ENCODE peak calls at places on chromosomes 4 and X, in six cellular contexts. T is effector memory CD4-positive, alpha-beta T cell; J is psoas muscle; B is mesendoderm; L is esophagus squamous epithelium; O is HepG2. M is an unnamed sample.

GRCh38 chr4:27148211-27148895 is 287.7 kb downstream of the STIM2 start:
- DNase-seq in T (no peak), B (no peak), J (no peak), L (no peak), O (no peak), M (no peak)

GRCh38 chr4:152643153-152644035 is 36.4 kb downstream of the TMEM154 start:
- DNase-seq in T (no peak), L (no peak), J (no peak), O (no peak), B (no peak), M (no peak)

GRCh38 chr4:187436251-187436650 is 559.3 kb upstream of the ZFP42 start:
- DNase-seq in L (no peak), T (no peak), O (no peak), B (no peak), J (no peak), M (no peak)

GRCh38 chr4:142160509-142160908 is 524.1 kb downstream of the IL15 start:
- DNase-seq in O (no peak), T (no peak), B (no peak), J (no peak), L (no peak), M (no peak)

GRCh38 chr4:88341227-88342192 is 37.1 kb upstream of the HERC6 start:
- DNase-seq in T (no peak), B (no peak), O (peak), J (no peak), L (no peak), M (no peak)

GRCh38 chrX:39016551-39016950 is 215.3 kb downstream of the MID1IP1 start:
- DNase-seq in L (no peak), T (no peak), J (no peak), O (no peak), B (no peak), M (no peak)

GRCh38 chrX:9396930-9397329 is 67.9 kb upstream of the TBL1X start:
- DNase-seq in O (peak), T (no peak), J (no peak), L (no peak), B (no peak), M (no peak)

GRCh38 chrX:82589410-82589809 is 918.7 kb upstream of the POU3F4 start:
- DNase-seq in B (no peak), O (no peak), L (no peak), T (no peak), J (no peak), M (no peak)

GRCh38 chr4:48804584-48805301 is 24.7 kb upstream of the FRYL start:
- DNase-seq in B (no peak), O (peak), T (no peak), J (no peak), L (no peak), M (peak)

DNA sequence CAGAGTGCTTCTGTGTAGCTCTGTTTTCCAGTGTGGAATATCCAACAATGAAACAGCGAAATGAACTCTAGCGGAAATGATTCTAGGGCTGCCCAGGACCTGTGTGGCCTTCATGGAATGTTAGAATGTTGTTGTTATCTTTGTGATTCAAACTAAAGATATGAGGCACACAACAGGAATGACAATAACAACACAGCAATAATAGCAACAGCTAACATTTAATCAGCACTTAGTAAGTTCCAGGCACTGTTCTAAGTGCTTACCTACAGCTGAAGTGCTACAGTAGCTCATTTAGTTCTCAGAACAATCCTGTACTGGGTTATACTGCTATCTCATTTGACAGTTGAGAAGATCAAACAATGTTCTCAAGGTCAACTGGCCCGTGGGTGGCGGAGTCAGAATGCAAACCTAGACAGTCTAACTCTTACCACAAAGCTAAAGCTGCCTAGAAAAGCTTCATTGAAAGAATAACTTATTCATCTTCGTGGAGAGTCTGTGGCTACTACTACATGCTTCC is 63.7 kb downstream of the MAML3 start:
- DNase-seq in T (no peak), L (no peak), J (no peak), O (peak), B (peak), M (no peak)
- H3K27ac ChIP-seq in T (no peak), L (no peak), J (no peak), O (no peak), B (no peak), M (no peak)

DNA sequence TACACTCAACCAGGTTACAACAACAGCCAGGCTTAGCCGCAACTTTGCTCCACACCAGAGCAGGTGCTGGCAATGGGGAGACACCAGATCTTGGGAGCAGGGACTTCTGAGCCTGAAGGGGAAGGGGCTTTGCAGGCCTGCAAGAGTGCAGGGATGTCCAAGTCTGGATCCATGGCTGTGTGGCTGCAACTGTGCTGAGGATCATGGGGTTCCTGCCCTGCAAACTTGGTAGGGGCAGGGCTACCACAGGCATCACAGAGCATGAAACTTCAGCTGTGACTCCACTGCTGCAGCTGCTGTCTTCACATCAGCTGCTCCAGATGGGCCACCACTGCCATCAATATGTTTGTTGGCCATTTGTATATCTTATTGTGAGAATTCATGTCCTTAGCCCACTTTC is 340.4 kb downstream of the FSTL5 start:
- DNase-seq in L (no peak), B (no peak), J (no peak), T (no peak), O (no peak), M (no peak)
- H3K27ac ChIP-seq in L (no peak), B (no peak), J (no peak), T (no peak), O (no peak), M (no peak)

GRCh38 chrX:153874091-153874365 is 11.9 kb downstream of the L1CAM start:
- DNase-seq in J (no peak), O (no peak), B (no peak), L (no peak), T (no peak), M (no peak)
- H3K27ac ChIP-seq in J (no peak), O (no peak), B (peak), L (no peak), T (no peak), M (no peak)

DNA sequence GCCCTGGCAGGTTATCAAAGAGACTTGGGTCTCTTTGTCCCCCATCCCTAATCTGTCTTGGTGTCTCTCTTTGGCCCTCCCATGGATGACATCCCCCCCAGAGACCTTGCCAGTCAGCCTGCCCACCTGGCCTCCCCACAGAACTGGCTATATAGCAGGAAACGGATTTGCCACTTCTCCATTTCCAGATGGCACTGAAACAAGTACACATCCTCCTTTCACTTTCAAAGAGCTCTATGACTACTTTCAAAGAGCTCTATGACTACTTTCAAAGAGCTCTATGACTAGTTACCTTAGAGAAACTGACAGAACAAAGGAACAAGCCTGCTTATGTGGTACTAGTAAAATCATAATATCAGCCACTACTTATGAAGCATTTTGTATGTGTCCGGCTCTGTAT is 175.3 kb downstream of the MAML3 start:
- DNase-seq in J (no peak), T (no peak), O (no peak), L (no peak), B (no peak), M (no peak)
- H3K27ac ChIP-seq in J (no peak), T (no peak), O (no peak), L (peak), B (no peak), M (no peak)

DNA sequence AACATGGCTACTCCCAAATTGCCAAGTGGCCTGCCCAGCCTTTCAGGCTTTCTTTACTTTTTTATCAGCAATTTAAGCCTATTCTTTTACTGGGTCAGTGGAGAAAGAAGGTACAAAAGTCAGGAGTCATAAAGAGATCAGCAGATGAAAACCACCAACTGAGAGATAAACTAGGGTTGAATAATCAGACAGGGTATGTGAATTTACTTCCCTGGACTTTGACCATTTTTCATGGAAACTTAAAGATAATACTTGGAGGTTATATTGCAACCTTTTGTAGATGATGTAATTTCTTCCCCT is 8.1 kb upstream of the KLHL8 start:
- DNase-seq in B (no peak), T (no peak), J (no peak), O (no peak), L (no peak), M (no peak)
- H3K27ac ChIP-seq in B (no peak), T (no peak), J (no peak), O (no peak), L (no peak), M (no peak)

GRCh38 chr4:80049402-80049801 is 23.6 kb downstream of the ANTXR2 start:
- DNase-seq in J (no peak), O (no peak), L (no peak), B (no peak), T (no peak), M (no peak)

GRCh38 chr4:80042821-80043220 is 30.2 kb downstream of the ANTXR2 start:
- DNase-seq in L (no peak), O (no peak), T (no peak), J (no peak), B (no peak), M (no peak)

GRCh38 chr4:80045831-80046230 is 27.2 kb downstream of the ANTXR2 start:
- DNase-seq in B (no peak), L (no peak), J (no peak), T (no peak), O (no peak), M (no peak)

GRCh38 chr4:80037864-80038263 is 35.2 kb downstream of the ANTXR2 start:
- DNase-seq in J (no peak), B (no peak), O (no peak), L (no peak), T (no peak), M (no peak)

GRCh38 chr4:80043534-80043933 is 29.5 kb downstream of the ANTXR2 start:
- DNase-seq in L (no peak), B (no peak), T (no peak), O (no peak), J (no peak), M (no peak)
- H3K27ac ChIP-seq in L (peak), B (no peak), T (no peak), O (no peak), J (no peak), M (no peak)

GRCh38 chrX:139739138-139739537 is 31.2 kb upstream of the MCF2 start:
- DNase-seq in T (no peak), B (no peak), J (no peak), L (no peak), O (no peak), M (no peak)

GRCh38 chrX:139734996-139735395 is 27.0 kb upstream of the MCF2 start:
- DNase-seq in L (no peak), T (no peak), J (no peak), B (no peak), O (no peak), M (no peak)

GRCh38 chrX:139738581-139738980 is 30.6 kb upstream of the MCF2 start:
- DNase-seq in O (no peak), T (no peak), L (no peak), B (peak), J (no peak), M (no peak)
- H3K27ac ChIP-seq in O (no peak), T (no peak), L (no peak), B (no peak), J (no peak), M (no peak)

GRCh38 chr4:87088188-87088587 is 132.2 kb downstream of the KLHL8 start:
- DNase-seq in L (no peak), B (no peak), J (no peak), O (no peak), T (no peak), M (no peak)
- H3K27ac ChIP-seq in L (no peak), B (no peak), J (peak), O (no peak), T (no peak), M (no peak)

DNA sequence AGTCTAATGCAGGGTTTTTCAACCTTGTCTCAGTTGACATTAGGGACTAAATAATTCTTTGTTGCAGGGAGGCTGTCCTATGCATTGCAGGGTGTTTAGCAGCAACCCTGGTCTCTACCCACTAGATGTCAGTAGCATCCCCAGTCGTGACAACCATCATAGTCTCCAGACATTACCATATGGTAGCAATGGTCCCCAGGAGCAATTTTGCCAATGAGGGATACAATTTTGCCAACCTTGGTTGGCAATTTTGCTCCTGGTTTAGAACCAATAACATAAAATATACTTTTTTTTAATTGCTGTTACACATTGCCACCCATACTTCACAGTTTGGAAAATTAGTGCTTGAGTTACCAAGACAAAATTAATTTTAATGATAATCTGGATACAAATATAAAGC is 6.0 kb downstream of the EREG start:
- DNase-seq in L (no peak), T (no peak), J (no peak), B (peak), O (peak), M (no peak)
- H3K27ac ChIP-seq in L (no peak), T (no peak), J (no peak), B (no peak), O (no peak), M (no peak)

DNA sequence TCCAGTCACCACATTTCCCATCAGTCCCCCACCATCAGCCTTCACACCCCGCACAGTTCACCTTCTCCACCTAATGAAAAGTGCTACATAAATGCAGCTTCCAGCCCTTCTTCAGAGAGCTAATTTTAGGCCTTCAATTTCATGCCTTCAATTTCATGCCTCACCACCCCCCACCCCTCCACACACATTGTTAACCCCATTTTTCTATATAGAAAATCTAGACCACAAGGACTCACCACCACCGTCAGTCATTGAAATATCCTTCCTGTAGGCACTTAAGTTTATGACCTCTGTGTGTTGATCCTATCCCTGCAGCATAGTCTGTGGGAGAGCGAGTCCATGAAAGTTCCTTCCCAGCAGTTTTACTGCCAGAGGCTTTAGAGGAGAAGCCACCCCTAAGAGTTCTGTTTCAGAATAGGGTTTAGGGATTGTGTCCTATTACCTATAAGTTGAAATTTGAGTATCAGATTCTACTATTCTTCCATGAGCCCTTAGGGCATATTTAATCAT is 32.2 kb upstream of the COL25A1 start:
- DNase-seq in B (no peak), L (no peak), T (no peak), O (no peak), J (no peak), M (no peak)
- H3K27ac ChIP-seq in B (no peak), L (no peak), T (no peak), O (no peak), J (no peak), M (peak)

M was measured in ascending aorta.